ENCODE peak calls at places on chromosomes 13 and 19, in five cellular contexts. X is AG09309, Z is aorta, O is GM23338, E is colonic mucosa. J is an unnamed sample.

GRCh38 chr13:28611654-28612131 is 47.2 kb upstream of the POMP start:
- DNase-seq in Z (no peak), O (no peak), X (no peak), E (no peak), J (peak; percentile 24)

GRCh38 chr13:85798999-85799646 is at the start of gene SLITRK6:
- DNase-seq in X (peak; percentile 7), E (peak; percentile 18), Z (no peak), O (peak; percentile 75), J (peak; percentile 85)

GRCh38 chr13:99395436-99395835 is 88.2 kb upstream of the GPR183 start:
- DNase-seq in E (no peak), O (no peak), X (no peak), Z (no peak), J (no peak)

GRCh38 chr13:99151516-99151915 is 49.1 kb upstream of the UBAC2 start:
- DNase-seq in Z (no peak), O (no peak), E (no peak), X (no peak), J (peak; percentile 50)

GRCh38 chr13:112796190-112796915 is 106.5 kb downstream of the ATP11A start:
- DNase-seq in O (no peak), Z (no peak), E (no peak), X (no peak), J (no peak)

GRCh38 chr13:43764349-43764748 is 22.4 kb downstream of the ENOX1 start:
- DNase-seq in E (no peak), Z (no peak), X (no peak), O (no peak), J (no peak)

GRCh38 chr13:43445651-43446050 is 341.1 kb downstream of the ENOX1 start:
- DNase-seq in X (no peak), Z (no peak), E (no peak), O (no peak), J (no peak)

GRCh38 chr19:45245334-45245787 is at the start of gene EXOC3L2:
- DNase-seq in Z (no peak), X (no peak), O (no peak), E (no peak), J (no peak)

GRCh38 chr13:101230271-101230890 is 185.9 kb downstream of the NALCN start:
- DNase-seq in E (no peak), O (peak; percentile 33), Z (no peak), X (no peak), J (no peak)

GRCh38 chr19:24166055-24166454 is 79.1 kb downstream of the ZNF254 start:
- DNase-seq in O (no peak), X (no peak), E (no peak), Z (no peak), J (peak; percentile 52)

GRCh38 chr19:40609561-40610395 is 8.6 kb downstream of the LTBP4 start:
- DNase-seq in Z (peak; percentile 95), E (peak; percentile 98), X (no peak), O (peak; percentile 95), J (peak; percentile 62)

GRCh38 chr19:32336259-32337111 is 8.9 kb upstream of the ZNF507 start:
- DNase-seq in E (no peak), X (no peak), Z (no peak), O (no peak), J (peak; percentile 81)

GRCh38 chr19:30649934-30650614 is 277.9 kb downstream of the ZNF536 start:
- DNase-seq in X (no peak), O (peak; percentile 79), Z (peak; percentile 24), E (peak; percentile 25), J (peak; percentile 73)

GRCh38 chr13:45336025-45336800 is 4.8 kb downstream of the TPT1 start:
- DNase-seq in O (peak; percentile 21), X (no peak), Z (no peak), E (no peak), J (no peak)
- H3K4me3 ChIP-seq in O (no peak overlapping the region), X (no peak overlapping the region), Z (no peak overlapping the region), E (no peak overlapping the region), J (no peak overlapping the region)

GRCh38 chr13:59368652-59369051 is 795.1 kb downstream of the DIAPH3 start:
- DNase-seq in E (no peak), O (no peak), X (no peak), Z (no peak), J (no peak)
- H3K4me3 ChIP-seq in E (no peak overlapping the region), O (no peak overlapping the region), X (no peak overlapping the region), Z (no peak overlapping the region), J (no peak overlapping the region)

DNA sequence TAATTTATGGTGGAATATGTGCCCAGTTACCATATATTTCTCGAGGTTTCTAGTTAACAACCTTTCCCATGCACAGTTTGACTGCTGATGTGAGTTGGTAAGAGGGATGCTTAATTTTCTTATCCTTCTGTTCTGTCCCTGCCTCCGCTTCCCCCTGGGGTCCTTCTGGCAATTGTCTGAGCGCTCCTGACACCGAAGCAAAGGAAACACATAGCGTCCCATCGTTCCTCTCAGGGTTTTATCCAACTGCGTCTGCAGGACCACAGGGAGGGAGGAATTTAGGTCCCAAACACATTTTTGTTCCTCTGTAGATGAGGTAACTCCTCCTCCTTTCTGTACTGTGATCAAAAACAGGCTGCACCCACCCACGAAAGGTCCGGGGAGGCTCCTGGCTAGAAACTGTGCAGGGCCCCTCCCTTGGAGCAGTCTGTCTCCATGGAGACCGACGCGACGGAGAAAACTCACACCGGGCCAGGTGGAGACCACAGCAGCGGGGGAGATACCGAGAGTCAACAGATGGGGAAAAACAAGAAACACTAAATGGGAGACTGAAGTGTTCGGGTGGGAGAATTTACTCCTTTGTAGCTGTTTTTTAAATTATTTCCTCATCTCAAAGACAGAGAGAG is 191.9 kb upstream of the NBEA start:
- DNase-seq in X (no peak), O (peak; percentile 68), Z (no peak), E (no peak), J (peak; percentile 4)
- H3K4me3 ChIP-seq in X (no peak overlapping the region), O (peak overlapping the region; percentile 46), Z (no peak overlapping the region), E (peak overlapping the region; percentile 17), J (peak overlapping the region; percentile 29)

DNA sequence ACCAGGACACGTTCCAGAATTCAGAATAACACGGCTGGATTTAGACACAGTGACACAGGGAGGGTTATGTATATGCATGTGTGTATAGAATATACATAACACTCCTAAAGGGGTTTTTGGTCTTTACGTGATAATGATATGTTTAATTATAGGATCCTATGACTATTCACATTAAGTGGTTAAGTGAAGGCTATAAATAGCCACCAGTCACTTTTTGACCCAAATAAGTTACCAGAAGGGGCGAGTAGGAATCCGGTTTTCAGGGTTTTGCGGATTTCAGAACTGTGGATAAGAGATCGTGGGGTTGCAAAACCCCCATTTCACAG is 6.9 kb downstream of the ANGPTL6 start:
- DNase-seq in E (no peak), X (no peak), O (no peak), Z (no peak), J (no peak)
- H3K4me3 ChIP-seq in E (peak overlapping the region; percentile 2), X (peak overlapping the region; percentile 34), O (peak overlapping the region; percentile 48), Z (no peak overlapping the region), J (peak overlapping the region; percentile 10)

GRCh38 chr13:110339263-110339662 is 32.2 kb downstream of the COL4A2 start:
- DNase-seq in Z (no peak), X (no peak), O (no peak), E (no peak), J (no peak)

GRCh38 chr13:110342474-110342873 is 35.4 kb downstream of the COL4A2 start:
- DNase-seq in Z (no peak), E (no peak), O (no peak), X (no peak), J (no peak)

GRCh38 chr13:110341445-110342247 is 34.6 kb downstream of the COL4A2 start:
- DNase-seq in E (no peak), X (no peak), Z (no peak), O (no peak), J (peak; percentile 91)

GRCh38 chr13:110339975-110340550 is 33.0 kb downstream of the COL4A2 start:
- DNase-seq in X (no peak), Z (no peak), O (no peak), E (no peak), J (no peak)

GRCh38 chr13:110340812-110341444 is 33.8 kb downstream of the COL4A2 start:
- DNase-seq in O (no peak), E (peak; percentile 54), Z (peak; percentile 97), X (no peak), J (peak; percentile 84)
- H3K4me3 ChIP-seq in O (no peak overlapping the region), E (no peak overlapping the region), Z (no peak overlapping the region), X (no peak overlapping the region), J (no peak overlapping the region)

GRCh38 chr19:46620716-46621115 is 4.2 kb downstream of the PTGIR start:
- DNase-seq in O (no peak), X (no peak), Z (peak; percentile 91), E (no peak), J (no peak)

GRCh38 chr19:46622118-46622446 is 2.8 kb downstream of the PTGIR start:
- DNase-seq in X (no peak), O (no peak), Z (no peak), E (no peak), J (no peak)

GRCh38 chr19:46620267-46620666 is 4.6 kb downstream of the PTGIR start:
- DNase-seq in O (no peak), X (no peak), Z (no peak), E (no peak), J (no peak)

GRCh38 chr19:46623915-46624502 is 880 bp downstream of the PTGIR start:
- DNase-seq in X (no peak), O (no peak), E (no peak), Z (no peak), J (no peak)

DNA sequence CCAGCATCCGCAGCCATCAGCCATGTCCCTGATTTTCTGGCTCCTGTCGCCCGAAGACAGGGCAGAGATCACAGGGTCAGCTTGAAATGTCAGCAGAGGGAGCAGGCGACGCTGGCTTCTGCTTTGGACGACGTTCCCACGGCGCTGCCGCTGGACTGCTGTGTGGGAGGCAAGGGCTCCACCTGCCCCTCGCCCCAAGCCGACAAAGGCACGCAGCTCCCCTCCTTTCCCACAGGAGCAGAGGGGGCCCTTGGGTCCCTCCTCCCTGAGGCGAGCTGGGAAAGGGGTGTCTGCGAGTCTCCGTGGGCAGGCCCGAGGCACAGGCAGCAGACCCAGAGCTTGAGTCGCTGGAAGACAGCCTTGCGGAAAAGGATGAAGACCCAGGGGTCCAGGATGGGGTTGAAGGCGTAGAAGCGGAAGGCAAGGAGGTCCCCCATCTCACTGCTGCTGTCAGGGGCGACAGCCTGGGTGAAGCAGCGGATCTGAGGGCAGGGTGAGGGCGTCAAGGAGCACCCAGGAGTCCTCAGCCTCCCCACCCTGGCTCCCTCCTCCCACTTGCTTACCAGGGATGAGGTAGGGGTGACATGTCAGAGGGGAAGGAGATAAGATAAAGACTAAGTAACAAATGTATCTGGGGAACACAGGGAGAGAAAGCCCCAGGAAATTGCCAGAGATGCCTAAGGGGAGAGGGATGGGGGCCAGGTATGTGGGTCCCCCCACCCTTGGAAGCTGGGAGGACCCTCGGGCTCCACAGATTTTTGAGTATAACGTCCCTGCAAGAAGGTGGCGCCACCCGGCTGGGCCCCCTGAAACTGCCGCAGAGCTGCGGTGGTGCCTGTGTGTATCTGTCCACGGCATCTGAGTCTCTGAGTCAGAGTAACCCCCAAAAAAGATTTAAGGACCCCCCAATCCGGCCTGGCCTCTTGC is 3.4 kb downstream of the PTGIR start:
- DNase-seq in E (no peak), Z (no peak), X (no peak), O (peak; percentile 62), J (no peak)
- H3K4me3 ChIP-seq in E (no peak overlapping the region), Z (peak overlapping the region; percentile 3), X (no peak overlapping the region), O (no peak overlapping the region), J (no peak overlapping the region)